ENCODE peak calls at places on chromosomes 1 and 21, in four cellular contexts. One of them, this sample, is unnamed.

GRCh38 chr21:44773291-44773932 is 28.2 kb downstream of the UBE2G2 start:
- DNase-seq in body of pancreas: no peak
- DNase-seq in IMR-90: no peak
- DNase-seq in CD4-positive, alpha-beta memory T cell: no peak
- DNase-seq in this sample: peak; percentile 33

GRCh38 chr1:192575499-192576189 is at the start of gene RGS1:
- DNase-seq in CD4-positive, alpha-beta memory T cell: peak; percentile 85
- DNase-seq in IMR-90: no peak
- DNase-seq in body of pancreas: peak; percentile 55
- DNase-seq in this sample: no peak

GRCh38 chr1:173867753-173868265 is at the start of gene GAS5:
- DNase-seq in IMR-90: peak; percentile 100
- DNase-seq in body of pancreas: peak; percentile 100
- DNase-seq in CD4-positive, alpha-beta memory T cell: peak; percentile 99
- DNase-seq in this sample: peak; percentile 100

GRCh38 chr1:99573431-99574217 is 72.3 kb upstream of the PALMD start:
- DNase-seq in IMR-90: no peak
- DNase-seq in CD4-positive, alpha-beta memory T cell: no peak
- DNase-seq in body of pancreas: no peak
- DNase-seq in this sample: no peak

GRCh38 chr1:6420594-6421042 is 899 bp upstream of the HES2 start:
- DNase-seq in body of pancreas: no peak
- DNase-seq in IMR-90: no peak
- DNase-seq in CD4-positive, alpha-beta memory T cell: no peak
- DNase-seq in this sample: no peak

GRCh38 chr21:42403611-42404231 is at the start of gene UBASH3A:
- DNase-seq in IMR-90: no peak
- DNase-seq in CD4-positive, alpha-beta memory T cell: peak; percentile 80
- DNase-seq in body of pancreas: no peak
- DNase-seq in this sample: no peak

GRCh38 chr1:161182214-161182613 is 4.9 kb upstream of the B4GALT3 start:
- DNase-seq in body of pancreas: no peak
- DNase-seq in CD4-positive, alpha-beta memory T cell: peak; percentile 69
- DNase-seq in IMR-90: peak; percentile 60
- DNase-seq in this sample: no peak

GRCh38 chr1:38973659-38974437 is 17.2 kb upstream of the AKIRIN1 start:
- DNase-seq in body of pancreas: no peak
- DNase-seq in CD4-positive, alpha-beta memory T cell: no peak
- DNase-seq in IMR-90: no peak
- DNase-seq in this sample: no peak

GRCh38 chr1:184036517-184036949 is 995 bp downstream of the COLGALT2 start:
- DNase-seq in CD4-positive, alpha-beta memory T cell: peak; percentile 18
- DNase-seq in body of pancreas: peak; percentile 75
- DNase-seq in IMR-90: no peak
- DNase-seq in this sample: peak; percentile 68

GRCh38 chr1:34740161-34740875 is 14.5 kb upstream of the GJB5 start:
- DNase-seq in CD4-positive, alpha-beta memory T cell: no peak
- DNase-seq in IMR-90: no peak
- DNase-seq in body of pancreas: no peak
- DNase-seq in this sample: no peak

GRCh38 chr1:28983509-28984310 is 69.3 kb downstream of the EPB41 start:
- DNase-seq in CD4-positive, alpha-beta memory T cell: no peak
- DNase-seq in body of pancreas: peak; percentile 81
- DNase-seq in IMR-90: no peak
- DNase-seq in this sample: no peak

GRCh38 chr1:116373451-116374339 is 651 bp downstream of the ATP1A1 start:
- DNase-seq in CD4-positive, alpha-beta memory T cell: peak; percentile 64
- DNase-seq in IMR-90: peak; percentile 24
- DNase-seq in body of pancreas: peak; percentile 73
- DNase-seq in this sample: peak; percentile 65

GRCh38 chr1:212559929-212560328 is 48.6 kb upstream of the ATF3 start:
- DNase-seq in body of pancreas: no peak
- DNase-seq in IMR-90: no peak
- DNase-seq in CD4-positive, alpha-beta memory T cell: no peak
- DNase-seq in this sample: no peak
- H3K36me3 ChIP-seq in body of pancreas: no peaks in the 10 kb centered on the region
- H3K36me3 ChIP-seq in IMR-90: no peaks in the 10 kb centered on the region
- H3K36me3 ChIP-seq in CD4-positive, alpha-beta memory T cell: no peaks in the 10 kb centered on the region
- H3K36me3 ChIP-seq in this sample: no peaks in the 10 kb centered on the region

DNA sequence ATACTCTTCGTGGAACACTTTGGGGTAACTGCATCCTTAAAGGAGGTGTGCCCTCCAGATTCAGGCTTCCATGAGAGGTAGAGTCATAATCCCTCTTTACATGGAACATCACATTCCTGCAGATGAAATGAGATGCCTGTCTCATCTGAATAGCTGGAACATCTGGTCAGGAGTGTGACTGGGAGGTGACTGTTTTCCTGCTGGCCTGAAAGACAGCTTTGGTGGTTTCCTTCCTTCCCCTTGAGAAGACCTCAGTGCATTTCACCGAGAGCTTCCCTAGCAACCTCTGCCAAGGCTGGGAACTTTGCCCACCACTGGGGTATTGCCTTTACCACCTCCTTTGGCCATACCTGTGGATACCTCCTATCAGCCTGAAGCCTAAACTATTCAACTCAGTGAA is 46.7 kb upstream of the GUCA2A start:
- DNase-seq in body of pancreas: no peak
- DNase-seq in CD4-positive, alpha-beta memory T cell: no peak
- DNase-seq in IMR-90: peak; percentile 69
- DNase-seq in this sample: no peak
- H3K27ac ChIP-seq in body of pancreas: no peak overlapping the region
- H3K27ac ChIP-seq in CD4-positive, alpha-beta memory T cell: no peak overlapping the region
- H3K27ac ChIP-seq in IMR-90: no peak overlapping the region
- H3K27ac ChIP-seq in this sample: no peak overlapping the region

DNA sequence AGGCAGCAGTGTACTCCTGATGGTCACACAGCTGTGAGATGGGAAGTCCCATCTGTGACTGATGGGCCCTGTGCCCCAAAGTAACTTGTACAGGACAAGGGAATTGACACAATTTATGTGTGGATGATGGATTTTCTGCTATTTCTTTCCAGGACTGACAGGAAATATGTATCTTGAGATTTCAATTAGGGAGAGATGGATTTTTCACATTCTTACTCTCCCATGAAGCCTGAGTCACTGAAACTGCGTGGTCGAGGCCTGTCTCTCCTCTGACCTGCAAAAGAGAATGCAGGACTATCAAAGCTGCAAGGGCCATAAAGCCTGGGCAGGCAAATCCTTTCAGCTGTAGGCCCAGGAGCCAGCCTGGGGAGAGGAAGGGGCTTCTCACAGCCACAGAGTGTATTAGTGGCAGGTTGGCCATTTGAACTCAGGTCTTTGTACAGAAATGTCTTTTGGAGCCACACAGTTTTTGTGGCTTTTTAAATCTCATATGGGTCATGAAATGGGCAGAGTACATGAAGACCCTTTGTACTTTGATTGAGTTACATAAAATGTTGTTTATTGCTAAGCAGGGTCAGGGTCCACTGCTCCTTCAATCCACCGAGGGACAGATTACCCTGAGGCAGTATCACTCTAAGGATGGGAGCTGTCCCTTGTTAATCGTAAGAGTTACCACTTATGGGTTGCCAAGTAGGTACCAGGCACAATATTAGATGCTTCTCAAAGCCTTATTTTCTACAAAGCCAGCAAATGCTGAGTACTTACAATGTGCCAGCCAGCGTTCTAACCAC is 14.8 kb downstream of the ALX3 start:
- DNase-seq in IMR-90: peak; percentile 67
- DNase-seq in body of pancreas: no peak
- DNase-seq in CD4-positive, alpha-beta memory T cell: no peak
- DNase-seq in this sample: no peak
- H3K36me3 ChIP-seq in IMR-90: peaks cover 65% of the 10 kb centered on the region
- H3K36me3 ChIP-seq in body of pancreas: peaks cover 3% of the 10 kb centered on the region
- H3K36me3 ChIP-seq in CD4-positive, alpha-beta memory T cell: peaks cover 55% of the 10 kb centered on the region
- H3K36me3 ChIP-seq in this sample: peaks cover 81% of the 10 kb centered on the region

GRCh38 chr1:230110971-230111370 is 43.9 kb downstream of the GALNT2 start:
- DNase-seq in CD4-positive, alpha-beta memory T cell: no peak
- DNase-seq in IMR-90: no peak
- DNase-seq in body of pancreas: no peak
- DNase-seq in this sample: no peak

GRCh38 chr1:230108580-230108979 is 41.5 kb downstream of the GALNT2 start:
- DNase-seq in IMR-90: no peak
- DNase-seq in CD4-positive, alpha-beta memory T cell: no peak
- DNase-seq in body of pancreas: no peak
- DNase-seq in this sample: no peak

GRCh38 chr1:230107941-230108340 is 40.9 kb downstream of the GALNT2 start:
- DNase-seq in CD4-positive, alpha-beta memory T cell: no peak
- DNase-seq in body of pancreas: no peak
- DNase-seq in IMR-90: no peak
- DNase-seq in this sample: no peak

GRCh38 chr1:230109871-230110667 is 43.0 kb downstream of the GALNT2 start:
- DNase-seq in body of pancreas: no peak
- DNase-seq in CD4-positive, alpha-beta memory T cell: peak; percentile 36
- DNase-seq in IMR-90: peak; percentile 43
- DNase-seq in this sample: no peak

DNA sequence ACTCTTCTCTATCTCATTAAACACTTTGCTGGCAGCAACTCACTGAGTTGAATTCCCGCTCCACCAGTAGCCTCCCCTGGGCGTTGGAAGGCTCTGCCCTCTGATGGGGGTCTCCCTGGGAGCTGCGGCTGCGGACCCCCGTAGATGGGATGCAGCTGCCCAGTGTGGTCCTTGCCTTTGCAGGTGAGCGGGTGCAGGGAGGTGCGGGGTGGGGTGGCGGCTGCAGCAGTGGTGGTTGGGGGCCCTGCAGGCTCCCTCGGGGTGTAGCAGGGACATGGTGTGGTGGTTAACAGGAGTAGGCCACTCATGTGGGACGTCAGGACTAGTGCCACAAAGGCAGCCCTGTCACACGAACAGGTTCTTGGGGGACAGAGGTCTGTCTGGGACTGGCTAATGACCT is 42.0 kb downstream of the GALNT2 start:
- DNase-seq in IMR-90: no peak
- DNase-seq in body of pancreas: no peak
- DNase-seq in CD4-positive, alpha-beta memory T cell: no peak
- DNase-seq in this sample: no peak
- H3K27ac ChIP-seq in IMR-90: no peak overlapping the region
- H3K27ac ChIP-seq in body of pancreas: no peak overlapping the region
- H3K27ac ChIP-seq in CD4-positive, alpha-beta memory T cell: no peak overlapping the region
- H3K27ac ChIP-seq in this sample: no peak overlapping the region